ENCODE peak calls at places on chromosomes 12 and 14, in eight cellular contexts. One of them, this sample, is unnamed.

GRCh38 chr14:95460647-95461478 is 55.6 kb downstream of the SYNE3 start:
- DNase-seq in PC-3: peak; percentile 45
- DNase-seq in astrocyte: peak; percentile 70
- DNase-seq in fibroblast of lung: peak; percentile 85
- DNase-seq in endodermal cell: peak; percentile 83
- DNase-seq in MM.1S: no peak
- DNase-seq in colonic mucosa: peak; percentile 58
- DNase-seq in GM23248: peak; percentile 94
- DNase-seq in this sample: no peak

GRCh38 chr12:13661005-13661887 is 320.2 kb downstream of the GRIN2B start:
- DNase-seq in GM23248: peak; percentile 78
- DNase-seq in colonic mucosa: peak; percentile 71
- DNase-seq in astrocyte: peak; percentile 10
- DNase-seq in fibroblast of lung: peak; percentile 49
- DNase-seq in MM.1S: peak; percentile 36
- DNase-seq in endodermal cell: peak; percentile 85
- DNase-seq in PC-3: peak; percentile 53
- DNase-seq in this sample: peak; percentile 22

GRCh38 chr12:4892418-4892817 is 17.3 kb upstream of the KCNA1 start:
- DNase-seq in fibroblast of lung: no peak
- DNase-seq in MM.1S: no peak
- DNase-seq in GM23248: no peak
- DNase-seq in PC-3: no peak
- DNase-seq in endodermal cell: no peak
- DNase-seq in astrocyte: no peak
- DNase-seq in colonic mucosa: no peak
- DNase-seq in this sample: no peak

GRCh38 chr12:118402251-118402650 is 25.9 kb downstream of the SUDS3 start:
- DNase-seq in colonic mucosa: no peak
- DNase-seq in fibroblast of lung: peak; percentile 69
- DNase-seq in GM23248: peak; percentile 97
- DNase-seq in MM.1S: no peak
- DNase-seq in endodermal cell: no peak
- DNase-seq in PC-3: no peak
- DNase-seq in astrocyte: peak; percentile 86
- DNase-seq in this sample: no peak

GRCh38 chr12:40691913-40692616 is at the start of gene CNTN1:
- DNase-seq in endodermal cell: peak; percentile 98
- DNase-seq in GM23248: peak; percentile 65
- DNase-seq in fibroblast of lung: peak; percentile 62
- DNase-seq in astrocyte: peak; percentile 6
- DNase-seq in PC-3: no peak
- DNase-seq in colonic mucosa: peak; percentile 39
- DNase-seq in MM.1S: peak; percentile 88
- DNase-seq in this sample: no peak

GRCh38 chr12:91335724-91336123 is 153.1 kb upstream of the DCN start:
- DNase-seq in endodermal cell: no peak
- DNase-seq in MM.1S: no peak
- DNase-seq in colonic mucosa: no peak
- DNase-seq in PC-3: no peak
- DNase-seq in fibroblast of lung: peak; percentile 27
- DNase-seq in GM23248: peak; percentile 17
- DNase-seq in astrocyte: peak; percentile 14
- DNase-seq in this sample: no peak

GRCh38 chr12:2783936-2784600 is 10.7 kb upstream of the FKBP4 start:
- DNase-seq in astrocyte: no peak
- DNase-seq in fibroblast of lung: peak; percentile 52
- DNase-seq in endodermal cell: peak; percentile 93
- DNase-seq in colonic mucosa: peak; percentile 73
- DNase-seq in MM.1S: peak; percentile 36
- DNase-seq in PC-3: peak; percentile 59
- DNase-seq in GM23248: peak; percentile 70
- DNase-seq in this sample: peak; percentile 30

GRCh38 chr14:61811882-61812346 is 49.7 kb downstream of the SNAPC1 start:
- DNase-seq in MM.1S: no peak
- DNase-seq in GM23248: no peak
- DNase-seq in astrocyte: no peak
- DNase-seq in fibroblast of lung: no peak
- DNase-seq in endodermal cell: no peak
- DNase-seq in PC-3: no peak
- DNase-seq in colonic mucosa: no peak
- DNase-seq in this sample: no peak

GRCh38 chr12:80580254-80580653 is 127.2 kb upstream of the MYF6 start:
- DNase-seq in MM.1S: no peak
- DNase-seq in colonic mucosa: no peak
- DNase-seq in GM23248: peak; percentile 93
- DNase-seq in endodermal cell: no peak
- DNase-seq in astrocyte: peak; percentile 97
- DNase-seq in fibroblast of lung: peak; percentile 95
- DNase-seq in PC-3: peak; percentile 73
- DNase-seq in this sample: no peak

GRCh38 chr12:43069768-43070221 is 480.2 kb upstream of the PRICKLE1 start:
- DNase-seq in endodermal cell: no peak
- DNase-seq in GM23248: peak; percentile 73
- DNase-seq in PC-3: no peak
- DNase-seq in colonic mucosa: no peak
- DNase-seq in astrocyte: peak; percentile 91
- DNase-seq in MM.1S: no peak
- DNase-seq in fibroblast of lung: peak; percentile 39
- DNase-seq in this sample: no peak

GRCh38 chr14:106372870-106373657 is 846.7 kb downstream of the TMEM121 start:
- DNase-seq in astrocyte: no peak
- DNase-seq in fibroblast of lung: no peak
- DNase-seq in endodermal cell: peak; percentile 67
- DNase-seq in PC-3: peak; percentile 8
- DNase-seq in MM.1S: peak; percentile 76
- DNase-seq in colonic mucosa: peak; percentile 57
- DNase-seq in GM23248: peak; percentile 8
- DNase-seq in this sample: peak; percentile 95

GRCh38 chr14:92481386-92481785 is 32.2 kb upstream of the RIN3 start:
- DNase-seq in GM23248: peak; percentile 52
- DNase-seq in endodermal cell: peak; percentile 49
- DNase-seq in PC-3: no peak
- DNase-seq in MM.1S: no peak
- DNase-seq in fibroblast of lung: peak; percentile 62
- DNase-seq in astrocyte: peak; percentile 61
- DNase-seq in colonic mucosa: no peak
- DNase-seq in this sample: no peak

GRCh38 chr14:92482621-92483319 is 30.8 kb upstream of the RIN3 start:
- DNase-seq in fibroblast of lung: no peak
- DNase-seq in GM23248: no peak
- DNase-seq in astrocyte: no peak
- DNase-seq in colonic mucosa: peak; percentile 14
- DNase-seq in PC-3: no peak
- DNase-seq in endodermal cell: no peak
- DNase-seq in MM.1S: no peak
- DNase-seq in this sample: no peak

GRCh38 chr14:92480856-92481255 is 32.7 kb upstream of the RIN3 start:
- DNase-seq in PC-3: no peak
- DNase-seq in endodermal cell: peak; percentile 35
- DNase-seq in astrocyte: no peak
- DNase-seq in GM23248: no peak
- DNase-seq in MM.1S: no peak
- DNase-seq in colonic mucosa: peak; percentile 10
- DNase-seq in fibroblast of lung: no peak
- DNase-seq in this sample: no peak

GRCh38 chr14:92484132-92484823 is 29.3 kb upstream of the RIN3 start:
- DNase-seq in astrocyte: no peak
- DNase-seq in endodermal cell: peak; percentile 35
- DNase-seq in PC-3: no peak
- DNase-seq in colonic mucosa: peak; percentile 7
- DNase-seq in fibroblast of lung: no peak
- DNase-seq in MM.1S: no peak
- DNase-seq in GM23248: no peak
- DNase-seq in this sample: no peak

DNA sequence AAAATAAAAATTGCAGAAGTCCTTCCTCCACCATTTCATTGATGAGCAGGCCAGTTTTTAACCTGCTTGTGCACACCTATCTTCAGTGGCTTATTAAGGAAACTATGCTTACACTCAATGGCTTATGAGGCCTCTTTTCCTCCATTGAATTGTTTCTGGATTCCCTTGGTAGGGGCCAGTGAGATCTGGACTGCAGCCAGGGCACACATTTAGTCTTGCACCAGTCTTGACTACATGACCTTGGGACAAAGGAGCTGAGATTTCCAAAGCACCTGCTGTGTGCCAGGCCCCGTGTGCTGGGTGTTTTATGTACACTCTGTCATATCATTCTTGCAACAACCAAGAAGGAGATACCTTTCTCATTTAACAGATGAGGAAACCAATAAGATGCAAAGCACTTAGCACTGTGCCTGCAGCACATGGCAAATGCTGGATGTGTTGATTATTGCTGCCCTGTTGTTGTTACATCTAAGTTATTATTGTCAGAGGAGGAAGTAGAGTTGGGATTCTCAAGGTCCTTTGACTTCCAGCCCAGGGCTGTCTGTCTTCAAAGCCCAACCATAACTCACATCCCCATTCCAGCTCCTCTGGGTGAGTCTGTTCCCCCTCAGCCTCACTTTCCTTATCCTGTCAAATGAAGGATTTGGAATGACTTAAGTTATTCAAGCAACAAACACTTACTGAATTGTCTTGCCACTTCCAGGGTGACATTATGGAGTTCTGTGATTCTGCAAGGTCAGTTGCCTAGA is 31.6 kb upstream of the RIN3 start:
- DNase-seq in GM23248: no peak
- DNase-seq in MM.1S: no peak
- DNase-seq in colonic mucosa: no peak
- DNase-seq in fibroblast of lung: no peak
- DNase-seq in PC-3: no peak
- DNase-seq in endodermal cell: no peak
- DNase-seq in astrocyte: no peak
- DNase-seq in this sample: no peak
- H3K9ac ChIP-seq in GM23248: no peak overlapping the region
- H3K9ac ChIP-seq in MM.1S: no peak overlapping the region
- H3K9ac ChIP-seq in colonic mucosa: no peak overlapping the region
- H3K9ac ChIP-seq in fibroblast of lung: no peak overlapping the region
- H3K9ac ChIP-seq in PC-3: no peak overlapping the region
- H3K9ac ChIP-seq in endodermal cell: no peak overlapping the region
- H3K9ac ChIP-seq in astrocyte: no peak overlapping the region
- H3K9ac ChIP-seq in this sample: no peak overlapping the region

DNA sequence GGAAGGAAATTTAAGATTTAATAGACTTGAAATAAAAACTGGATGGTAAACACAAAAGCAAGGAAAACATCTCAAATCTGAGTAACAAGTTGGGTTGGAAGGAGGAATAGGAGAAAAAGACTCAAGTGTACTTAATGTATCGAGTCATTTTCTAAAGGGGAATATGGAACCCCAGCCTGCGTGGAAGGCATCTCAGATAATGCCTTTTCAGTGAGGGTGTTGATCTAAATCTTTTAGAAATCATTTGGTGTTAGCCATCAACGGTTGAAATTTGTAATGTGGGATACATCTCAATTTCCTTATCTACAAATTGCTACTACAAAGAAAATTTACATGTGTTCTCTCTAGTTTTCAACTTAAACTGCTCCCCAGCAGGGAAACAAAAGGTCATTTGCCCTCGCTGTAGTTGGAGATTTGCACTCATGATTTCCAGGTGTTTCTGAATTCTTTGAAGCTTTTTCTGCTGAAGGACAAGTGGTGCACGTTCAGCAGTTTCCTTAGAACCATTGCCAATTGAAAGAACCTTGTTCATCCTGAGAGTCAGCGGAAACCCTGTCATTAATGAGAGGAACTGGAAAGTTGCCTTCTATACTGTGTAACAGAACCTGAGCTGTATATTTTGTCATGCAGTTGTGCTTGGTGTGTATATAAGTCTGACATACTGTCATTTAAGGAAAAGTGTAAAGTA is 2.2 kb downstream of the PCBP2 start:
- DNase-seq in colonic mucosa: no peak
- DNase-seq in fibroblast of lung: no peak
- DNase-seq in PC-3: no peak
- DNase-seq in MM.1S: peak; percentile 80
- DNase-seq in GM23248: no peak
- DNase-seq in astrocyte: no peak
- DNase-seq in endodermal cell: no peak
- DNase-seq in this sample: no peak
- H3K4me3 ChIP-seq in colonic mucosa: no peak overlapping the region
- H3K4me3 ChIP-seq in fibroblast of lung: peak overlapping the region; percentile 94
- H3K4me3 ChIP-seq in PC-3: peak overlapping the region; percentile 95
- H3K4me3 ChIP-seq in MM.1S: peak overlapping the region; percentile 95
- H3K4me3 ChIP-seq in GM23248: peak overlapping the region; percentile 99
- H3K4me3 ChIP-seq in astrocyte: peak overlapping the region; percentile 100
- H3K4me3 ChIP-seq in endodermal cell: peak overlapping the region; percentile 100
- H3K4me3 ChIP-seq in this sample: peak overlapping the region; percentile 79

DNA sequence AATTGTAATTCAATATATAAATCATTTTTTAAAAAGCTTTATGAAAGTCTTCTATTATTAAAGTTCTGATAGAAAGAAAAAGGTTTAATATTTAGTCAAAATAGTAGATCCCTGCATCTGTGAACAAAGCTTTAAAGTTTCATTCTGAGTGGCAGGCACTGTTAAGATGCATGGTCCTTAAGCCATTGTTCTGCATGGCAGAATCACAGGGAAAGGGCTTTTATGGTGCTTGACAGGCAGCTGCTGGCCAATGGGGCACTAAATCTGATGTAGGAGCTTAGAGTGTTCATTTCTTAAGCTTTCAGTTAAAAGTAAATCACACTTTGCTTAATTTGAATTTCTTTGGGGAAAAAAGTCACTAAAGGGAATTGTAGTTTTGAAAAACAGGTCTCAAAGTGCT is 148.2 kb downstream of the PLEKHA5 start:
- DNase-seq in endodermal cell: no peak
- DNase-seq in colonic mucosa: no peak
- DNase-seq in GM23248: no peak
- DNase-seq in MM.1S: no peak
- DNase-seq in fibroblast of lung: no peak
- DNase-seq in PC-3: no peak
- DNase-seq in astrocyte: no peak
- DNase-seq in this sample: no peak
- H3K27ac ChIP-seq in endodermal cell: no peak overlapping the region
- H3K27ac ChIP-seq in colonic mucosa: no peak overlapping the region
- H3K27ac ChIP-seq in GM23248: no peak overlapping the region
- H3K27ac ChIP-seq in MM.1S: no peak overlapping the region
- H3K27ac ChIP-seq in fibroblast of lung: no peak overlapping the region
- H3K27ac ChIP-seq in PC-3: no peak overlapping the region
- H3K27ac ChIP-seq in astrocyte: no peak overlapping the region
- H3K27ac ChIP-seq in this sample: no peak overlapping the region

GRCh38 chr14:51485733-51486132 is 166.0 kb upstream of the FRMD6 start:
- DNase-seq in PC-3: no peak
- DNase-seq in colonic mucosa: no peak
- DNase-seq in GM23248: no peak
- DNase-seq in fibroblast of lung: no peak
- DNase-seq in endodermal cell: no peak
- DNase-seq in astrocyte: no peak
- DNase-seq in MM.1S: no peak
- DNase-seq in this sample: no peak

GRCh38 chr14:51488569-51489220 is 163.0 kb upstream of the FRMD6 start:
- DNase-seq in fibroblast of lung: peak; percentile 43
- DNase-seq in endodermal cell: no peak
- DNase-seq in astrocyte: no peak
- DNase-seq in colonic mucosa: no peak
- DNase-seq in PC-3: no peak
- DNase-seq in GM23248: peak; percentile 34
- DNase-seq in MM.1S: no peak
- DNase-seq in this sample: no peak

GRCh38 chr14:51490205-51490604 is 161.5 kb upstream of the FRMD6 start:
- DNase-seq in MM.1S: no peak
- DNase-seq in endodermal cell: no peak
- DNase-seq in PC-3: peak; percentile 66
- DNase-seq in colonic mucosa: no peak
- DNase-seq in fibroblast of lung: peak; percentile 18
- DNase-seq in GM23248: peak; percentile 86
- DNase-seq in astrocyte: peak; percentile 67
- DNase-seq in this sample: no peak

GRCh38 chr14:51491036-51491545 is 160.6 kb upstream of the FRMD6 start:
- DNase-seq in colonic mucosa: no peak
- DNase-seq in MM.1S: no peak
- DNase-seq in astrocyte: no peak
- DNase-seq in PC-3: no peak
- DNase-seq in fibroblast of lung: no peak
- DNase-seq in GM23248: no peak
- DNase-seq in endodermal cell: no peak
- DNase-seq in this sample: no peak

GRCh38 chr14:51487848-51488247 is 163.9 kb upstream of the FRMD6 start:
- DNase-seq in colonic mucosa: no peak
- DNase-seq in astrocyte: no peak
- DNase-seq in GM23248: no peak
- DNase-seq in endodermal cell: no peak
- DNase-seq in MM.1S: no peak
- DNase-seq in fibroblast of lung: no peak
- DNase-seq in PC-3: no peak
- DNase-seq in this sample: no peak
- H3K9ac ChIP-seq in colonic mucosa: no peak overlapping the region
- H3K9ac ChIP-seq in astrocyte: no peak overlapping the region
- H3K9ac ChIP-seq in GM23248: no peak overlapping the region
- H3K9ac ChIP-seq in endodermal cell: no peak overlapping the region
- H3K9ac ChIP-seq in MM.1S: no peak overlapping the region
- H3K9ac ChIP-seq in fibroblast of lung: no peak overlapping the region
- H3K9ac ChIP-seq in PC-3: no peak overlapping the region
- H3K9ac ChIP-seq in this sample: no peak overlapping the region

This sample was measured in DND-41.